ENCODE peak calls at places on chromosome 22, in six cellular contexts. F is mammary epithelial cell; O is NCI-H2081; A is erythroblast; G is activated naive CD4-positive, alpha-beta T cell treated with anti-CD3 and anti-CD28 coated beads for 36 hours; J is stimulated activated CD4-positive, alpha-beta T cell treated with anti-CD3 and anti-CD28 coated beads, Interleukin-2, amount 100 ng/mL, for 48 hours. B is an unnamed sample.

GRCh38 chr22:33806191-33806590 is 114.1 kb downstream of the LARGE1 start:
- DNase-seq in F (no peak), O (no peak), A (no peak), G (no peak), J (no peak), B (no peak)

GRCh38 chr22:50189849-50190181 is 4.1 kb downstream of the TRABD start:
- DNase-seq in F (no peak), O (no peak), A (no peak), G (no peak), J (no peak), B (no peak)

GRCh38 chr22:39298194-39298987 is 21.0 kb downstream of the RPL3 start:
- DNase-seq in F (no peak), O (no peak), A (no peak), G (no peak), J (no peak), B (no peak)

GRCh38 chr22:46833228-46833627 is 70.8 kb downstream of the TBC1D22A start:
- DNase-seq in F (peak), O (no peak), A (peak), G (no peak), J (no peak), B (no peak)

GRCh38 chr22:20514658-20515406 is 7.4 kb downstream of the MED15 start:
- DNase-seq in F (peak), O (no peak), A (no peak), G (no peak), J (no peak), B (no peak)

GRCh38 chr22:17109113-17109865 is 11.9 kb downstream of the TMEM121B start:
- DNase-seq in F (no peak), O (no peak), A (no peak), G (no peak), J (no peak), B (no peak)

GRCh38 chr22:28002863-28003565 is 84.0 kb upstream of the PITPNB start:
- DNase-seq in F (peak), O (no peak), A (no peak), G (no peak), J (no peak), B (no peak)

GRCh38 chr22:50171965-50172421 is 1.5 kb downstream of the PANX2 start:
- DNase-seq in F (no peak), O (no peak), A (no peak), G (no peak), J (no peak), B (no peak)

GRCh38 chr22:46149998-46150549 is at the start of gene PPARA:
- DNase-seq in F (peak), O (peak), A (peak), G (peak), J (peak), B (peak)

GRCh38 chr22:17097062-17097461 is 12.3 kb downstream of the IL17RA start:
- DNase-seq in F (no peak), O (peak), A (no peak), G (no peak), J (no peak), B (no peak)

GRCh38 chr22:27460596-27461347 is 340.8 kb downstream of the MN1 start:
- DNase-seq in F (no peak), O (no peak), A (no peak), G (no peak), J (no peak), B (no peak)

B was measured in NCI-H1436.